ENCODE peak calls at places on chromosomes 4 and X, in nine cellular contexts. One of them, this sample, is unnamed. For H3K4me1, the result is how much of the 10 kb centered on the place peaks cover.

GRCh38 chr4:88674565-88674964 is 23.1 kb downstream of the NAP1L5 start:
- DNase-seq in uterus: no peak
- DNase-seq in body of pancreas: no peak
- DNase-seq in cardiac muscle cell: no peak
- DNase-seq in keratinocyte: no peak
- DNase-seq in CD8-positive, alpha-beta memory T cell: no peak
- DNase-seq in right atrium auricular region: no peak
- DNase-seq in BE2C: no peak
- DNase-seq in psoas muscle: no peak
- DNase-seq in this sample: no peak

GRCh38 chr4:56531149-56531770 is 25.7 kb downstream of the ARL9 start:
- DNase-seq in uterus: no peak
- DNase-seq in body of pancreas: no peak
- DNase-seq in cardiac muscle cell: no peak
- DNase-seq in keratinocyte: no peak
- DNase-seq in CD8-positive, alpha-beta memory T cell: no peak
- DNase-seq in right atrium auricular region: no peak
- DNase-seq in BE2C: no peak
- DNase-seq in psoas muscle: no peak
- DNase-seq in this sample: no peak

GRCh38 chr4:101155859-101156430 is 191.4 kb downstream of the PPP3CA start:
- DNase-seq in uterus: no peak
- DNase-seq in body of pancreas: no peak
- DNase-seq in cardiac muscle cell: no peak
- DNase-seq in keratinocyte: no peak
- DNase-seq in CD8-positive, alpha-beta memory T cell: no peak
- DNase-seq in right atrium auricular region: no peak
- DNase-seq in BE2C: no peak
- DNase-seq in psoas muscle: no peak
- DNase-seq in this sample: no peak

GRCh38 chrX:53362439-53362838 is 60.0 kb downstream of the SMC1A start:
- DNase-seq in uterus: no peak
- DNase-seq in body of pancreas: no peak
- DNase-seq in cardiac muscle cell: no peak
- DNase-seq in keratinocyte: no peak
- DNase-seq in CD8-positive, alpha-beta memory T cell: no peak
- DNase-seq in right atrium auricular region: no peak
- DNase-seq in BE2C: no peak
- DNase-seq in psoas muscle: no peak
- DNase-seq in this sample: no peak

GRCh38 chrX:25005382-25006185 is 10.2 kb downstream of the ARX start:
- DNase-seq in uterus: no peak
- DNase-seq in body of pancreas: no peak
- DNase-seq in cardiac muscle cell: no peak
- DNase-seq in keratinocyte: no peak
- DNase-seq in CD8-positive, alpha-beta memory T cell: no peak
- DNase-seq in right atrium auricular region: no peak
- DNase-seq in BE2C: no peak
- DNase-seq in psoas muscle: no peak
- DNase-seq in this sample: no peak

GRCh38 chr4:113049421-113050355 is at the start of gene ANK2:
- DNase-seq in uterus: no peak
- DNase-seq in body of pancreas: peak
- DNase-seq in cardiac muscle cell: peak
- DNase-seq in keratinocyte: no peak
- DNase-seq in CD8-positive, alpha-beta memory T cell: no peak
- DNase-seq in right atrium auricular region: no peak
- DNase-seq in BE2C: peak
- DNase-seq in psoas muscle: no peak
- DNase-seq in this sample: no peak

GRCh38 chrX:15579778-15580747 is 20.7 kb downstream of the ACE2 start:
- DNase-seq in uterus: no peak
- DNase-seq in body of pancreas: peak
- DNase-seq in cardiac muscle cell: no peak
- DNase-seq in keratinocyte: no peak
- DNase-seq in CD8-positive, alpha-beta memory T cell: no peak
- DNase-seq in right atrium auricular region: no peak
- DNase-seq in BE2C: peak
- DNase-seq in psoas muscle: no peak
- DNase-seq in this sample: no peak

GRCh38 chr4:2535386-2536192 is 858 bp upstream of the FAM193A start:
- DNase-seq in uterus: no peak
- DNase-seq in body of pancreas: peak
- DNase-seq in cardiac muscle cell: peak
- DNase-seq in keratinocyte: no peak
- DNase-seq in CD8-positive, alpha-beta memory T cell: peak
- DNase-seq in right atrium auricular region: peak
- DNase-seq in BE2C: peak
- DNase-seq in psoas muscle: peak
- DNase-seq in this sample: no peak

GRCh38 chr4:5165419-5166369 is 114.4 kb downstream of the STK32B start:
- DNase-seq in uterus: no peak
- DNase-seq in body of pancreas: no peak
- DNase-seq in cardiac muscle cell: peak
- DNase-seq in keratinocyte: no peak
- DNase-seq in CD8-positive, alpha-beta memory T cell: no peak
- DNase-seq in right atrium auricular region: no peak
- DNase-seq in BE2C: no peak
- DNase-seq in psoas muscle: no peak
- DNase-seq in this sample: no peak

GRCh38 chr4:72666910-72667309 is 97.9 kb upstream of the ADAMTS3 start:
- DNase-seq in uterus: no peak
- DNase-seq in body of pancreas: no peak
- DNase-seq in cardiac muscle cell: no peak
- DNase-seq in keratinocyte: no peak
- DNase-seq in CD8-positive, alpha-beta memory T cell: no peak
- DNase-seq in right atrium auricular region: no peak
- DNase-seq in BE2C: no peak
- DNase-seq in psoas muscle: no peak
- DNase-seq in this sample: no peak
- H3K4me1 ChIP-seq in uterus: under half
- H3K4me1 ChIP-seq in body of pancreas: under half
- H3K4me1 ChIP-seq in cardiac muscle cell: under half
- H3K4me1 ChIP-seq in keratinocyte: under half
- H3K4me1 ChIP-seq in CD8-positive, alpha-beta memory T cell: under half
- H3K4me1 ChIP-seq in right atrium auricular region: under half
- H3K4me1 ChIP-seq in BE2C: under half
- H3K4me1 ChIP-seq in psoas muscle: under half
- H3K4me1 ChIP-seq in this sample: under half

DNA sequence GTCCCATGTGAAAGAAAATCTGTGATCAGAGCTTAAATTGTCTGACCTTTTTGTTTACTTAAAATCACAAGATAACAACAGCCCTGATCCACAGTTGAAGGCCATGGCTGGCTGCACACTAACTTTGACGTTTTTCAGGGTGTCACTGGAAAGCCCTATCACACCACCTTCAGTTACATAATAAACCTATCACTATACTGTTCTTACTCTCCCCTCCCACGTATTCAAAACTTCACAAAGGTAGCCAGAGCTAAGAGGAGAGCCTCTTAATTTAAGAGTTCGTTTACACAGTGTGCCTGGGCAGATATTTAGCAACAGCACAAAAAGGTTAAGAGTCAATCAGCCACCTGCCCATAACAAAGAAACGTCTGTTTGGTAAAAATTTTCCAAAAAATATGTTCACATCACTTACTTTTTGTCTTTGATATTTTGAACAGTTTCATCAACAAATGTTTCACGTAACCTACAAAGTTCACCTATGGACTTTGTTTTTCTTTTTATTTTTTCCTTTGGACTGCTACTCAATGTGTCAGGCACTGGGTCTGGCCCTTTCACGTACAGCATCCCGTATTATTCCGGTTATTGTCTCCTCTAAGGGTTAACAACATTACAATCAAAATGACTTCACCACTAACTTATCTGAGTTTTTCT is 25.0 kb downstream of the RFC1 start:
- DNase-seq in uterus: no peak
- DNase-seq in body of pancreas: peak
- DNase-seq in cardiac muscle cell: no peak
- DNase-seq in keratinocyte: no peak
- DNase-seq in CD8-positive, alpha-beta memory T cell: no peak
- DNase-seq in right atrium auricular region: no peak
- DNase-seq in BE2C: no peak
- DNase-seq in psoas muscle: no peak
- DNase-seq in this sample: no peak
- H3K4me3 ChIP-seq in uterus: no peak
- H3K4me3 ChIP-seq in body of pancreas: no peak
- H3K4me3 ChIP-seq in cardiac muscle cell: no peak
- H3K4me3 ChIP-seq in keratinocyte: no peak
- H3K4me3 ChIP-seq in CD8-positive, alpha-beta memory T cell: no peak
- H3K4me3 ChIP-seq in right atrium auricular region: no peak
- H3K4me3 ChIP-seq in BE2C: no peak
- H3K4me3 ChIP-seq in psoas muscle: no peak
- H3K4me3 ChIP-seq in this sample: no peak

GRCh38 chr4:48126621-48127020 is 7.4 kb downstream of the TXK start:
- DNase-seq in uterus: no peak
- DNase-seq in body of pancreas: no peak
- DNase-seq in cardiac muscle cell: no peak
- DNase-seq in keratinocyte: no peak
- DNase-seq in CD8-positive, alpha-beta memory T cell: no peak
- DNase-seq in right atrium auricular region: no peak
- DNase-seq in BE2C: no peak
- DNase-seq in psoas muscle: no peak
- DNase-seq in this sample: no peak

GRCh38 chr4:48127882-48128394 is 6.1 kb downstream of the TXK start:
- DNase-seq in uterus: peak
- DNase-seq in body of pancreas: peak
- DNase-seq in cardiac muscle cell: peak
- DNase-seq in keratinocyte: peak
- DNase-seq in CD8-positive, alpha-beta memory T cell: peak
- DNase-seq in right atrium auricular region: peak
- DNase-seq in BE2C: peak
- DNase-seq in psoas muscle: no peak
- DNase-seq in this sample: peak

GRCh38 chr4:48129307-48130014 is 4.6 kb downstream of the TXK start:
- DNase-seq in uterus: peak
- DNase-seq in body of pancreas: peak
- DNase-seq in cardiac muscle cell: no peak
- DNase-seq in keratinocyte: no peak
- DNase-seq in CD8-positive, alpha-beta memory T cell: no peak
- DNase-seq in right atrium auricular region: no peak
- DNase-seq in BE2C: no peak
- DNase-seq in psoas muscle: no peak
- DNase-seq in this sample: no peak

GRCh38 chr4:48124870-48125269 is 9.2 kb downstream of the TXK start:
- DNase-seq in uterus: no peak
- DNase-seq in body of pancreas: no peak
- DNase-seq in cardiac muscle cell: no peak
- DNase-seq in keratinocyte: no peak
- DNase-seq in CD8-positive, alpha-beta memory T cell: no peak
- DNase-seq in right atrium auricular region: no peak
- DNase-seq in BE2C: no peak
- DNase-seq in psoas muscle: no peak
- DNase-seq in this sample: no peak

DNA sequence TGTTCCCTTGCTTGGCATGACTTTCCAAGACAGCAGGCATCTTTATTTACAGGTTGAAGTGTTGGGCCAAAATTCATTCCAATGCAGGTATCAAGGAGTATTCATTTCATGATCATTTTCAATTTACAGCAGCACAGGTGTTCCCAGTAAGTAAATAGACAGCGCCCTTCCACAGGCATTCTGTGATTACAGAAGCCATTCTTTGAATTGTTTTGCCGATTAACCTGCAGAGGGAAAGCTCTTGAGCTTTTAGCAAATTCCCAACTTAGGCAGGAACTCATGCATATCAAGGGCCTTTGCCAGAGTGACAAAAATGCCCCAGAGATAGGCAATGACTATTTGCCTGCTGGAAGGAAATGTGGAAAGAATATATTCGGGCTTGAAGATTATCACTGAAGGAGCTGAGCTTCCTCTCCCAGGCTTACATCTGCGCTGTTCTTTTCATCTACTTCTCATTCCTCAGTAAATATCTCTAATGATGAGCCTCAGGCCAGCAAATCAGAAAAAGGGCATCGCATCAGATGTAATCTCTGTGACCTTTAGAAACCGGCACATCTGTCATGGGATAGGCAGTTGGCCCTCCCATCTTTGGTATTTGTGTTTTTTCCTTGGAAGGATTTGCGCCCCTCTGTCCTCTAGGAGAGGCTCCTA is 6.7 kb downstream of the TXK start:
- DNase-seq in uterus: no peak
- DNase-seq in body of pancreas: no peak
- DNase-seq in cardiac muscle cell: peak
- DNase-seq in keratinocyte: no peak
- DNase-seq in CD8-positive, alpha-beta memory T cell: no peak
- DNase-seq in right atrium auricular region: no peak
- DNase-seq in BE2C: no peak
- DNase-seq in psoas muscle: no peak
- DNase-seq in this sample: no peak
- H3K4me1 ChIP-seq in uterus: under half
- H3K4me1 ChIP-seq in body of pancreas: under half
- H3K4me1 ChIP-seq in cardiac muscle cell: under half
- H3K4me1 ChIP-seq in keratinocyte: under half
- H3K4me1 ChIP-seq in CD8-positive, alpha-beta memory T cell: half or more
- H3K4me1 ChIP-seq in right atrium auricular region: under half
- H3K4me1 ChIP-seq in BE2C: under half
- H3K4me1 ChIP-seq in psoas muscle: under half
- H3K4me1 ChIP-seq in this sample: under half

GRCh38 chr4:183798249-183798920 is 106.7 kb upstream of the STOX2 start:
- DNase-seq in uterus: no peak
- DNase-seq in body of pancreas: peak
- DNase-seq in cardiac muscle cell: peak
- DNase-seq in keratinocyte: no peak
- DNase-seq in CD8-positive, alpha-beta memory T cell: no peak
- DNase-seq in right atrium auricular region: no peak
- DNase-seq in BE2C: no peak
- DNase-seq in psoas muscle: no peak
- DNase-seq in this sample: no peak

GRCh38 chr4:183797445-183798248 is 107.5 kb upstream of the STOX2 start:
- DNase-seq in uterus: no peak
- DNase-seq in body of pancreas: peak
- DNase-seq in cardiac muscle cell: peak
- DNase-seq in keratinocyte: no peak
- DNase-seq in CD8-positive, alpha-beta memory T cell: no peak
- DNase-seq in right atrium auricular region: no peak
- DNase-seq in BE2C: peak
- DNase-seq in psoas muscle: peak
- DNase-seq in this sample: no peak

GRCh38 chr4:183798921-183799307 is 106.2 kb upstream of the STOX2 start:
- DNase-seq in uterus: no peak
- DNase-seq in body of pancreas: no peak
- DNase-seq in cardiac muscle cell: no peak
- DNase-seq in keratinocyte: no peak
- DNase-seq in CD8-positive, alpha-beta memory T cell: no peak
- DNase-seq in right atrium auricular region: no peak
- DNase-seq in BE2C: no peak
- DNase-seq in psoas muscle: no peak
- DNase-seq in this sample: no peak

GRCh38 chr4:183801460-183802168 is 103.5 kb upstream of the STOX2 start:
- DNase-seq in uterus: no peak
- DNase-seq in body of pancreas: no peak
- DNase-seq in cardiac muscle cell: no peak
- DNase-seq in keratinocyte: no peak
- DNase-seq in CD8-positive, alpha-beta memory T cell: no peak
- DNase-seq in right atrium auricular region: no peak
- DNase-seq in BE2C: no peak
- DNase-seq in psoas muscle: no peak
- DNase-seq in this sample: no peak

DNA sequence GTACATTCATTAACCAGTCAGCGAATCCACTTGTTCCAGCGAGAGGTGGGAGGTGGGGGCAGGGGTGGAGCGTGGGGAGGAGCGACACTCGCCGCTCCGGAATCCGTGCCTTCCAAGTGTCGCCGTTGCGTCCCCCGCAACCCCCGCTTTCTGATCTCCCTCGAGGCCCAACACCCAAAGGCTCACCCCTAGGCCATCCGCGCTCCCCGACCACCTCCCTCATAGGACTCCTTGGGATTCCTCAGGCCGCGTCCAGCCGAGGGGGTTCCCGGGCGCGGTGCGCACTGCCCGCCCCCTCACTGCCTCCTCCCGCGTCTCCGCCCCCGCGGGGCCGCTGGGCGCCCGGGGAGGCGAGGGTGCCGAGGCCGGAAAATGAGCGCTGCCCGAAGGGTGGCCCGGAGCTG is 108.1 kb upstream of the STOX2 start:
- DNase-seq in uterus: no peak
- DNase-seq in body of pancreas: peak
- DNase-seq in cardiac muscle cell: peak
- DNase-seq in keratinocyte: no peak
- DNase-seq in CD8-positive, alpha-beta memory T cell: no peak
- DNase-seq in right atrium auricular region: no peak
- DNase-seq in BE2C: no peak
- DNase-seq in psoas muscle: no peak
- DNase-seq in this sample: no peak
- H3K4me3 ChIP-seq in uterus: peak
- H3K4me3 ChIP-seq in body of pancreas: peak
- H3K4me3 ChIP-seq in cardiac muscle cell: peak
- H3K4me3 ChIP-seq in keratinocyte: peak
- H3K4me3 ChIP-seq in CD8-positive, alpha-beta memory T cell: no peak
- H3K4me3 ChIP-seq in right atrium auricular region: peak
- H3K4me3 ChIP-seq in BE2C: no peak
- H3K4me3 ChIP-seq in psoas muscle: peak
- H3K4me3 ChIP-seq in this sample: peak

This sample was measured in RWPE2.